ENCODE peak calls at places on chromosomes 1 and 21, in seven cellular contexts. M, X, Y, R, T, U and W are unnamed samples.

GRCh38 chr1:201128476-201128875 is 1.5 kb upstream of the ASCL5 start:
- DNase-seq in M (no peak), X (no peak), Y (no peak), R (no peak), T (no peak), U (no peak), W (no peak)

GRCh38 chr1:181469829-181470228 is 13.5 kb upstream of the CACNA1E start:
- DNase-seq in M (no peak), X (no peak), Y (peak), R (peak), T (no peak), U (no peak), W (no peak)

GRCh38 chr1:228385232-228385631 is 21.4 kb downstream of the TRIM11 start:
- DNase-seq in M (no peak), X (no peak), Y (no peak), R (no peak), T (no peak), U (no peak), W (no peak)

GRCh38 chr21:32203877-32204480 is 74.9 kb downstream of the MIS18A start:
- DNase-seq in M (no peak), X (no peak), Y (no peak), R (no peak), T (no peak), U (no peak), W (no peak)

GRCh38 chr1:20448626-20449215 is 37.3 kb downstream of the CAMK2N1 start:
- DNase-seq in M (no peak), X (no peak), Y (no peak), R (no peak), T (no peak), U (no peak), W (peak)

GRCh38 chr1:157240495-157241184 is 102.4 kb upstream of the ETV3 start:
- DNase-seq in M (no peak), X (no peak), Y (no peak), R (no peak), T (no peak), U (no peak), W (no peak)

GRCh38 chr21:33801424-33802405 is 113.9 kb downstream of the ATP5PO start:
- DNase-seq in M (no peak), X (no peak), Y (no peak), R (peak), T (no peak), U (no peak), W (no peak)

GRCh38 chr1:28078680-28079626 is 9.5 kb downstream of the EYA3 start:
- DNase-seq in M (no peak), X (no peak), Y (peak), R (peak), T (no peak), U (no peak), W (no peak)

GRCh38 chr1:228314658-228315483 is 91.8 kb downstream of the TRIM11 start:
- DNase-seq in M (peak), X (no peak), Y (no peak), R (no peak), T (peak), U (no peak), W (no peak)

GRCh38 chr1:201925961-201926585 is 20.3 kb downstream of the LMOD1 start:
- DNase-seq in M (no peak), X (no peak), Y (peak), R (no peak), T (no peak), U (no peak), W (no peak)

GRCh38 chr1:164718821-164719220 is 159.8 kb downstream of the PBX1 start:
- DNase-seq in M (no peak), X (no peak), Y (peak), R (peak), T (no peak), U (no peak), W (no peak)
- H3K27ac ChIP-seq in M (no peak), X (peak), Y (peak), R (peak), T (no peak), U (peak), W (no peak)

GRCh38 chr1:61641578-61642336 is 83.2 kb downstream of the TM2D1 start:
- DNase-seq in M (peak), X (peak), Y (peak), R (peak), T (peak), U (peak), W (peak)
- H3K27ac ChIP-seq in M (peak), X (peak), Y (no peak), R (no peak), T (no peak), U (peak), W (peak)

DNA sequence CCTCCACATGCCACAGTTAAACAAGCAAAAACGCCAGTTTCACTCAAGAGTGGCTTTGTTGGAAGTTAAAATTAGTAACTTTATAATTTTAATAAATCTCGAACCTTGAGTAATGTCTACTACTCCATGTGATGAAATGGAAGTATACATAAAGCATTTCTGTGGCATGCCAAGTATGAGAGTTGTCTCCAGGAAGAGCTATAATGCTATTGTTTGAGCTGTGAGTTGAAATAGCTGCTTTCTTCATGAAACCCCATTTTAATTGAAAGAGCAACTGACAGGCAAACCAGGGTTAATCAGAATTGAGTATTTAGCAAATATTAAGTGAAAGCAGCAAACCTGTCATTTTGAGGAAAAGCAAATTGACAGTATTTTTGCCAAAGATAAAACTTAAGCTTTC is 63.5 kb upstream of the ADAM30 start:
- DNase-seq in M (no peak), X (no peak), Y (no peak), R (no peak), T (no peak), U (no peak), W (no peak)
- H3K27ac ChIP-seq in M (no peak), X (no peak), Y (no peak), R (no peak), T (no peak), U (peak), W (no peak)

GRCh38 chr21:36640260-36641244 is 58.4 kb upstream of the SIM2 start:
- DNase-seq in M (no peak), X (no peak), Y (no peak), R (peak), T (no peak), U (no peak), W (no peak)

GRCh38 chr21:36641886-36642285 is 57.0 kb upstream of the SIM2 start:
- DNase-seq in M (no peak), X (no peak), Y (no peak), R (no peak), T (no peak), U (no peak), W (no peak)

GRCh38 chr21:36641346-36641745 is 57.6 kb upstream of the SIM2 start:
- DNase-seq in M (no peak), X (no peak), Y (no peak), R (no peak), T (no peak), U (no peak), W (no peak)

GRCh38 chr21:36643374-36644250 is 55.3 kb upstream of the SIM2 start:
- DNase-seq in M (no peak), X (no peak), Y (no peak), R (peak), T (no peak), U (no peak), W (no peak)

DNA sequence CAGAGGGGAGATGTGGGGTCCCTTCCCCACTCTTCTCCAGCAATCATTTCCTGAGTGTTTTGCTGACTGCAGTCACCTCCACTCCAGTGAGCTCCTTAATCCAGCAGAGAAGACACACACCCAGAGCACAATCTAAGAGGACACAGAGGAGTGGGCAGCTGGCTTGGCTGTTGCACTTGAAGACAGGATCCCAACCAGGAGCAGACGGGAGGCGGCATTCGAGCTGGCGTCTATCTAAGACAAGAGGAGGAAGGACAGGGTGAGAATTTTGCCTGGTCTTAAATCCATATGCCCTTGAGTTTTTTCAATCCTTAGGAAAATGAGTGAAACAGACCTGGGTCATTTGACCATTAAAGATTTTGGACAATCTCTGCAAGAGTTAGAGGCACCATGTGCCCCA is 56.1 kb upstream of the SIM2 start:
- DNase-seq in M (no peak), X (no peak), Y (no peak), R (no peak), T (no peak), U (no peak), W (no peak)
- H3K27ac ChIP-seq in M (no peak), X (no peak), Y (no peak), R (no peak), T (no peak), U (no peak), W (no peak)